ENCODE peak calls at places on chromosomes 5 and 9, in six cellular contexts. Q is nephron progenitor cell, T is neural crest cell, Y is head of caudate nucleus, M is amygdala, V is ecto neural progenitor cell. P is an unnamed sample.

GRCh38 chr9:89400398-89401116 is 82.3 kb downstream of the SECISBP2 start:
- DNase-seq in Q (no peak), T (no peak), M (no peak), Y (no peak), V (no peak), P (no peak)

GRCh38 chr5:960551-960950 is 48.1 kb upstream of the NKD2 start:
- DNase-seq in M (no peak), Y (no peak), Q (no peak), V (no peak), T (no peak), P (peak)

GRCh38 chr5:71697967-71698366 is 21.1 kb upstream of the CARTPT start:
- DNase-seq in V (peak), Q (peak), M (no peak), Y (no peak), T (no peak), P (no peak)

GRCh38 chr9:132410642-132411041 is 631 bp downstream of the CFAP77 start:
- DNase-seq in V (no peak), M (no peak), Q (no peak), Y (no peak), T (no peak), P (no peak)

GRCh38 chr5:5419291-5420210 is 2.9 kb upstream of the ICE1 start:
- DNase-seq in T (no peak), M (no peak), V (peak), Y (peak), Q (peak), P (no peak)

GRCh38 chr5:73783823-73784222 is 157.8 kb downstream of the ARHGEF28 start:
- DNase-seq in Q (no peak), Y (no peak), T (no peak), M (no peak), V (no peak), P (no peak)

GRCh38 chr5:141641634-141642278 is 5.0 kb downstream of the RELL2 start:
- DNase-seq in Y (no peak), V (no peak), M (no peak), T (no peak), Q (no peak), P (no peak)

GRCh38 chr9:38263534-38263933 is 129.0 kb upstream of the ALDH1B1 start:
- DNase-seq in T (no peak), Q (no peak), Y (no peak), M (no peak), V (no peak), P (no peak)

GRCh38 chr9:121886759-121887485 is 206.2 kb downstream of the TTLL11 start:
- DNase-seq in M (no peak), Y (no peak), T (no peak), Q (no peak), V (no peak), P (no peak)

GRCh38 chr5:5288236-5288635 is 134.2 kb upstream of the ICE1 start:
- DNase-seq in Y (no peak), Q (no peak), T (no peak), M (no peak), V (no peak), P (no peak)

GRCh38 chr9:96214639-96215038 is 87.3 kb downstream of the HSD17B3 start:
- DNase-seq in T (no peak), Y (no peak), V (no peak), Q (peak), M (no peak), P (no peak)

GRCh38 chr5:45696206-45696836 is at the start of gene HCN1:
- DNase-seq in Q (peak), V (peak), M (peak), Y (peak), T (peak), P (peak)